ENCODE peak calls at places on chromosomes 13 and 19, in five cellular contexts. Y, W, V, E and Q are unnamed samples.

GRCh38 chr19:13100031-13100588 is 2.5 kb downstream of the LYL1 start:
- DNase-seq in Y (no peak), E (no peak), V (no peak), W (no peak), Q (no peak)

GRCh38 chr19:18437481-18438330 is at the start of gene ISYNA1:
- DNase-seq in Y (no peak), V (peak), W (peak), E (no peak), Q (no peak)

GRCh38 chr13:52950436-52950960 is 78.1 kb upstream of the OLFM4 start:
- DNase-seq in Y (no peak), W (no peak), E (no peak), V (no peak), Q (no peak)

GRCh38 chr19:6876790-6877189 is 10.6 kb upstream of the ADGRE1 start:
- DNase-seq in E (no peak), W (no peak), Y (no peak), V (no peak), Q (no peak)

GRCh38 chr13:25371608-25372274 is at the start of gene ATP8A2:
- DNase-seq in W (no peak), Y (no peak), E (peak), V (no peak), Q (no peak)

GRCh38 chr13:20716951-20717350 is 13.5 kb downstream of the IL17D start:
- DNase-seq in W (no peak), E (no peak), V (no peak), Y (no peak), Q (no peak)

GRCh38 chr19:12788682-12789097 is 2.6 kb upstream of the JUNB start:
- DNase-seq in V (peak), Y (peak), E (no peak), W (peak), Q (no peak)

GRCh38 chr13:99689955-99690354 is 188.7 kb downstream of the TM9SF2 start:
- DNase-seq in W (no peak), E (no peak), V (no peak), Y (no peak), Q (no peak)

GRCh38 chr13:85772379-85772778 is 26.8 kb downstream of the SLITRK6 start:
- DNase-seq in E (no peak), V (peak), W (peak), Y (no peak), Q (no peak)

GRCh38 chr19:39916236-39916635 is 18.2 kb downstream of the FCGBP start:
- DNase-seq in E (no peak), Y (no peak), V (no peak), W (no peak), Q (no peak)

GRCh38 chr13:114225610-114226009 is 9.1 kb upstream of the CDC16 start:
- DNase-seq in E (no peak), W (no peak), V (no peak), Y (no peak), Q (no peak)

GRCh38 chr19:3224346-3225325 is at the start of gene CELF5:
- DNase-seq in V (peak), E (peak), Y (no peak), W (no peak), Q (no peak)

GRCh38 chr19:41327499-41328156 is 17.7 kb downstream of the CCDC97 start:
- DNase-seq in Y (no peak), V (peak), E (no peak), W (peak), Q (peak)

GRCh38 chr13:33455291-33455690 is 169.7 kb upstream of the STARD13 start:
- DNase-seq in W (no peak), E (no peak), V (no peak), Y (peak), Q (no peak)

GRCh38 chr19:38676023-38676877 is 28.8 kb downstream of the ACTN4 start:
- DNase-seq in Y (peak), V (no peak), E (no peak), W (peak), Q (no peak)

GRCh38 chr19:2982983-2983350 is 5.6 kb downstream of the TLE6 start:
- DNase-seq in Y (peak), W (peak), E (no peak), V (peak), Q (peak)

GRCh38 chr13:80134360-80134759 is 206.6 kb downstream of the SPRY2 start:
- DNase-seq in Y (no peak), W (no peak), E (no peak), V (no peak), Q (no peak)

GRCh38 chr19:53882391-53883050 is 524 bp downstream of the PRKCG start:
- DNase-seq in V (no peak), W (no peak), E (no peak), Y (no peak), Q (no peak)

GRCh38 chr13:39900106-39900750 is 244.8 kb downstream of the COG6 start:
- DNase-seq in E (no peak), W (peak), V (no peak), Y (peak), Q (no peak)

GRCh38 chr13:45370922-45371406 is 30.0 kb upstream of the TPT1 start:
- DNase-seq in V (peak), E (peak), Y (peak), W (peak), Q (peak)

GRCh38 chr19:46727757-46728156 is 10.8 kb upstream of the PRKD2 start:
- DNase-seq in V (no peak), E (no peak), Y (no peak), W (no peak), Q (no peak)

GRCh38 chr13:49356224-49356623 is 87.6 kb downstream of the CAB39L start:
- DNase-seq in E (no peak), V (peak), W (peak), Y (peak), Q (no peak)

GRCh38 chr19:54294539-54294938 is 13.6 kb upstream of the LILRB2 start:
- DNase-seq in Y (no peak), W (no peak), E (no peak), V (no peak), Q (no peak)

GRCh38 chr19:2949939-2950285 is 5.1 kb upstream of the ZNF77 start:
- DNase-seq in E (no peak), V (peak), Y (peak), W (peak), Q (no peak)

GRCh38 chr13:97567510-97568243 is 133.7 kb downstream of the RAP2A start:
- DNase-seq in V (peak), W (peak), E (no peak), Y (peak), Q (no peak)

GRCh38 chr13:26985285-26985878 is 186.2 kb downstream of the USP12 start:
- DNase-seq in V (peak), W (peak), E (peak), Y (peak), Q (peak)

GRCh38 chr19:1073956-1074511 is 7.1 kb downstream of the ARHGAP45 start:
- DNase-seq in W (no peak), Y (no peak), V (no peak), E (no peak), Q (no peak)

GRCh38 chr19:37990362-37990761 is 83.4 kb downstream of the SIPA1L3 start:
- DNase-seq in E (no peak), Y (no peak), V (peak), W (no peak), Q (no peak)

GRCh38 chr19:46211201-46211881 is 18.2 kb upstream of the IGFL1 start:
- DNase-seq in W (no peak), V (peak), E (no peak), Y (no peak), Q (no peak)

GRCh38 chr19:345320-345879 is 804 bp upstream of the MIER2 start:
- DNase-seq in W (no peak), E (no peak), Y (no peak), V (no peak), Q (no peak)

GRCh38 chr19:28731577-28731976 is 481.4 kb downstream of the UQCRFS1 start:
- DNase-seq in V (no peak), W (no peak), E (no peak), Y (no peak), Q (no peak)
- TF ChIP-seq CTCF in V (no peak), W (no peak), E (no peak), Y (no peak), Q (no peak)

DNA sequence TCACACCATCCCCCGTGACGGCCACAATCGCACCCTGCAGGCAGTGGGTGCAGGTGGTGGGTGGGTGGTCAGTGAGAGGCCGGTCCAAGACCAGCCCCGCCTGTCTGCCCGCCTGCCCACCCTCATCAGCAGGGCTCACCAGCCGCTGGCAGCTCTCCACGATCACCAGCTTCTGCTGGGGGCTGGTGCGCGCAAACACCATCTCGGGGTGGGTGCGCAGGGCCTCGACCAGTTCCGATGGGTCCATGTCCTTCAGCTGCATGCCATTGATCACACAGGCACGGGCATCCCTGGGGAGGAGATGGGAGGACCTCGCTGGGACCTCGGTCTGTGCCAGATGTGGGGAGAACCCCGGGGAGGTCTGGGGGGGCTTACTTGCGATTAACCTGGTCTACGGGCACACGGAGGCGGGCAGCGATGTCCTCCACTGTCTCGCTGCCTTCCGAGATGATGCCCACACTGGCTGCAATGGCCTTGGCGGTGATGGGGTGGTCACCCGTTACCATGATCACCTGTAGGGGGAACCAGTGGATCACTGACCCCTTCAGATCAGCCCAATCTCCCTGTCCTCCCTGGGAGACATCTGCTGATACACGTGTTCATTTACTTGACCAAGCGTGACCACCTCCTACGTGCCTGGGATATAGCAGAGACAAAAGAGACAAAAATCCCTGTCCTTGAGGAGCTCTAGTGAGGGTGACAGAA is 8.0 kb downstream of the ATP4A start:
- DNase-seq in W (peak), V (no peak), Y (peak), E (no peak), Q (no peak)
- TF ChIP-seq CTCF in W (peak), V (no peak), Y (peak), E (peak), Q (no peak)

GRCh38 chr19:19514881-19515763 is at the start of gene TSSK6:
- DNase-seq in W (no peak), E (no peak), V (no peak), Y (no peak), Q (no peak)
- TF ChIP-seq CTCF in W (peak), E (no peak), V (no peak), Y (peak), Q (no peak)

GRCh38 chr19:35569281-35569781 is 5.9 kb upstream of the ATP4A start:
- DNase-seq in V (no peak), W (no peak), Y (no peak), E (no peak), Q (no peak)

GRCh38 chr19:35562776-35563175 is 682 bp downstream of the ATP4A start:
- DNase-seq in Y (no peak), W (no peak), V (no peak), E (no peak), Q (no peak)

GRCh38 chr19:35565016-35565856 is 1.8 kb upstream of the ATP4A start:
- DNase-seq in V (no peak), E (no peak), Y (no peak), W (no peak), Q (no peak)

GRCh38 chr19:35563207-35563829 is at the start of gene ATP4A:
- DNase-seq in W (no peak), E (no peak), Y (no peak), V (no peak), Q (no peak)

DNA sequence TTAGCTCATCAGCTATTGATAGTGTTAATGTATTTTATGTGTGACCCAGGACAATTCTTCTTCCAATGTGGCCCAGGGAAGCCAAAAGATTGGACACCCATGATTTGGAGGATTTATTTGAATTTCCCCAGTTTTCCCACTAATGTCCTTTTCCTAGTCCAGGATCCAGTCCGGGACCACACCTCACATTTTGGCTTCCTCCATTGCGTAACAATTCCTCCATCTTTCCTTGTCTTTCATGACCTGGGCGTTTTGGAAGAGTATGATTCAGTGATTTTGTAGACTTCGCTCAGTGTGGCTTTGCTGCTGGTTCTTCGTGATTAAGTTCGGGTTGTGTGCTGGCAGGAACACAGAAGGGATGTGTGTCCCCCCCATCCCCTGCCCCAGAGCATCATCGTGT is 3.3 kb upstream of the ATP4A start:
- DNase-seq in Y (no peak), E (no peak), V (no peak), W (no peak), Q (no peak)
- TF ChIP-seq CTCF in Y (no peak), E (no peak), V (no peak), W (no peak), Q (no peak)

DNA sequence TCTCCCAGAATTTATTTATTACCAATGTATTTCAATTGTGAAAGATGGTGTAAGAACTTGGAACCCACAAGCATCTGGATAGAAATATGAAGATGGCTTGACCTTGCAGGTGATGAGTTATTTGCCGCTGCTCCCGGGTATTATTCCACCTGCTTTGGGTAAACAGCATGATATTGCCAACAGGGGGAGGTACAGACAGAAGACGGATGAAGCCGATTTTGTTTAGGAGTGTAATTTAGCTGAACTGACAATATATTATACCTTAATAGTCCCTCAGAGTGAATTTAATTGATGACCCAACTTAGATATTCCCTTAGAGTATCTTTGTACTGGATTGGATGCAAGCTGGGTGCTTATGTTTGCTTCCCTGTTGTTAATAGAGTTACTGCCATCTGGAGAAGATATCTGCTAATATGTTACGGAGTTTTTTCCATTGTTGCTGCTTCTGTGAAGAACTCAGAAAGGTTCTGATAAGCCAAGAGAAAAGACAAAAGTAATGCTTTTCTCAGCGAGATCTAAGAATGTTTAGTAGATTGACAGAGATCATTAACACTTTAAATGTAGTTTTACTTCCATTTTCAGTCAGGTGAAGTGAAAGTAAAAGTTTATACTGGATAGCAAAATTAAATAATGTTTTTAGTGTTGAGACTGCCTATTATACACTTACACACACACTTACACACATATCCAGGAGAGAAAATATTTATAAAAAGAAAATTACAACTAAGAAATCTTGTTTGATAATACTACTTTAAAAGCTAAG is 2220.8 kb upstream of the PCDH20 start:
- DNase-seq in W (no peak), E (no peak), Y (no peak), V (no peak), Q (no peak)
- TF ChIP-seq CTCF in W (peak), E (peak), Y (no peak), V (peak), Q (no peak)

DNA sequence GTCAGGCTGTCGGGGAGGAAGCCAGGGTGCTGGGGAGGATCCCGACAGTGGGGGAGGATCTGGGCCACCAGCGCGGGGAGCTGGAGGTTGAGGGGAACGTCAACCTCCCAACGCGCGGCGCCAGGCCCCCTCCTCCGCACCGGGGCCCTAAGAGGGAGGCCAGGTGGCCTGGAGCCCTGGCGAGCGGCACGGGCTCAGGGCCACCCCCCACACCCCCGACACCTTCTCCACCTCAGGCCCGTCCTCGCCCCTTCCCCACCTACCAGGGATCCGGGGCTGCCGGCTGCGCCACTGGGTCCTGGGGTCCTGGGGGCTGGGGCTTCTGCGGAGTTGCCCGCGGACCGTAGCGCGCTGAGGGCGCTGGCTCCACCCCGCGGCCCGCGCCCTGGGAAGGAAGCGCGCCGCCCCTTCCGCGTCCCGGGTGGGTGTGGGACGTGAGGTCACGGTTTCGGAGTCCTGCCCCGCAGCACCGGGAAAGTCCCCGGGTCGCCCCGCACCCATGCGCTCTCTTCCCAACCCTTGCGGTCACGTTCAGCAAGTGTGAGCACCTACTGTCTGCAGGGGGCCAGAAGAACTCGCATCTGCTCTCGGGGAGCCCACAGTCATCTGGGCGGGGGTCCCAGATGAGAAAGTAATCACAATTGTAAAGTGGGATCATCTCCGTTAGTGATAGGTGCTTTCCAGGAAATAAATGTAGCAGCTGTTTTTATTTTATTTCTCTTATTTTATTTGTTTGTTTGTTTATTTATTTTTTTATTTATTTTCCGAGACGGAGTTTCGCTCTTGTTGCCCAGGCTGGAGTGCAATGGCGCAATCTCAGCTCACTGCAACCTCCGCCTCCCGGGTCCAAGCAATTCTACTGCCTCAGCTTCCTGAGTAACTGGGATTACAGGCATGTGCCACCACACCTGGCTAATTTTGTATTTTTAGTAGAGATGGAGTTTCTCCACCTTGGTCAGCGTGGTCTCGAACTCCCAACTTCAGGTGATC is at the start of gene TICAM1:
- DNase-seq in W (peak), V (peak), Y (peak), E (no peak), Q (peak)
- TF ChIP-seq CTCF in W (no peak), V (no peak), Y (no peak), E (peak), Q (no peak)

GRCh38 chr19:10912619-10913018 is 15.8 kb downstream of the YIPF2 start:
- DNase-seq in V (no peak), Y (no peak), W (no peak), E (no peak), Q (no peak)

GRCh38 chr19:10918359-10918758 is 10.1 kb downstream of the YIPF2 start:
- DNase-seq in E (no peak), W (no peak), V (no peak), Y (no peak), Q (no peak)

GRCh38 chr19:10913716-10914340 is 14.6 kb downstream of the YIPF2 start:
- DNase-seq in V (no peak), E (no peak), Y (no peak), W (no peak), Q (no peak)

GRCh38 chr19:10916602-10917001 is 11.8 kb downstream of the YIPF2 start:
- DNase-seq in W (no peak), E (no peak), Y (no peak), V (no peak), Q (no peak)

GRCh38 chr19:10915511-10916091 is 12.8 kb downstream of the YIPF2 start:
- DNase-seq in E (no peak), V (peak), W (peak), Y (peak), Q (no peak)
- TF ChIP-seq CTCF in E (no peak), V (no peak), W (peak), Y (peak), Q (no peak)

GRCh38 chr13:107678075-107678689 is 537.2 kb downstream of the LIG4 start:
- DNase-seq in E (no peak), W (peak), V (no peak), Y (no peak), Q (no peak)

GRCh38 chr13:107685876-107686275 is 529.5 kb downstream of the LIG4 start:
- DNase-seq in V (no peak), Y (no peak), E (no peak), W (no peak), Q (no peak)

GRCh38 chr13:107681611-107682010 is 533.7 kb downstream of the LIG4 start:
- DNase-seq in Y (no peak), V (no peak), E (no peak), W (no peak), Q (no peak)

GRCh38 chr13:107675847-107676550 is 539.3 kb downstream of the LIG4 start:
- DNase-seq in W (no peak), V (no peak), E (no peak), Y (no peak), Q (no peak)

GRCh38 chr13:107680115-107680514 is 535.2 kb downstream of the LIG4 start:
- DNase-seq in Y (no peak), V (no peak), W (peak), E (no peak), Q (no peak)
- TF ChIP-seq CTCF in Y (no peak), V (no peak), W (no peak), E (no peak), Q (no peak)